ENCODE peak calls at places on chromosome 9, in four cellular contexts. One of them, this sample, is unnamed.

GRCh38 chr9:6917162-6917561 is 159.4 kb downstream of the KDM4C start:
- DNase-seq in posterior vena cava: no peak
- DNase-seq in activated CD8-positive, alpha-beta memory T cell treated with anti-CD3 and anti-CD28 coated beads, Interleukin-2, amount 50 U/mL, for 48 hours: no peak
- DNase-seq in COR-L47: no peak
- DNase-seq in this sample: no peak

GRCh38 chr9:98632839-98633238 is 75.9 kb downstream of the GABBR2 start:
- DNase-seq in posterior vena cava: no peak
- DNase-seq in activated CD8-positive, alpha-beta memory T cell treated with anti-CD3 and anti-CD28 coated beads, Interleukin-2, amount 50 U/mL, for 48 hours: no peak
- DNase-seq in COR-L47: no peak
- DNase-seq in this sample: no peak

GRCh38 chr9:76927540-76928240 is 21.8 kb upstream of the PRUNE2 start:
- DNase-seq in posterior vena cava: no peak
- DNase-seq in activated CD8-positive, alpha-beta memory T cell treated with anti-CD3 and anti-CD28 coated beads, Interleukin-2, amount 50 U/mL, for 48 hours: no peak
- DNase-seq in COR-L47: no peak
- DNase-seq in this sample: no peak

GRCh38 chr9:107638922-107639321 is 149.4 kb upstream of the KLF4 start:
- DNase-seq in posterior vena cava: peak
- DNase-seq in activated CD8-positive, alpha-beta memory T cell treated with anti-CD3 and anti-CD28 coated beads, Interleukin-2, amount 50 U/mL, for 48 hours: no peak
- DNase-seq in COR-L47: no peak
- DNase-seq in this sample: peak

GRCh38 chr9:130858734-130859705 is 24.0 kb downstream of the ABL1 start:
- DNase-seq in posterior vena cava: no peak
- DNase-seq in activated CD8-positive, alpha-beta memory T cell treated with anti-CD3 and anti-CD28 coated beads, Interleukin-2, amount 50 U/mL, for 48 hours: no peak
- DNase-seq in COR-L47: no peak
- DNase-seq in this sample: no peak

GRCh38 chr9:99167694-99168093 is 54.0 kb downstream of the ALG2 start:
- DNase-seq in posterior vena cava: no peak
- DNase-seq in activated CD8-positive, alpha-beta memory T cell treated with anti-CD3 and anti-CD28 coated beads, Interleukin-2, amount 50 U/mL, for 48 hours: no peak
- DNase-seq in COR-L47: no peak
- DNase-seq in this sample: no peak

GRCh38 chr9:72156586-72156985 is 7.3 kb downstream of the GDA start:
- DNase-seq in posterior vena cava: no peak
- DNase-seq in activated CD8-positive, alpha-beta memory T cell treated with anti-CD3 and anti-CD28 coated beads, Interleukin-2, amount 50 U/mL, for 48 hours: no peak
- DNase-seq in COR-L47: no peak
- DNase-seq in this sample: no peak

GRCh38 chr9:83706703-83707517 is 848 bp downstream of the UBQLN1 start:
- DNase-seq in posterior vena cava: peak
- DNase-seq in activated CD8-positive, alpha-beta memory T cell treated with anti-CD3 and anti-CD28 coated beads, Interleukin-2, amount 50 U/mL, for 48 hours: peak
- DNase-seq in COR-L47: peak
- DNase-seq in this sample: no peak

GRCh38 chr9:121577201-121577600 is 74.2 kb upstream of the DAB2IP start:
- DNase-seq in posterior vena cava: no peak
- DNase-seq in activated CD8-positive, alpha-beta memory T cell treated with anti-CD3 and anti-CD28 coated beads, Interleukin-2, amount 50 U/mL, for 48 hours: no peak
- DNase-seq in COR-L47: no peak
- DNase-seq in this sample: no peak

GRCh38 chr9:4269872-4270271 is 30.0 kb downstream of the GLIS3 start:
- DNase-seq in posterior vena cava: no peak
- DNase-seq in activated CD8-positive, alpha-beta memory T cell treated with anti-CD3 and anti-CD28 coated beads, Interleukin-2, amount 50 U/mL, for 48 hours: no peak
- DNase-seq in COR-L47: no peak
- DNase-seq in this sample: no peak

GRCh38 chr9:703392-703791 is 138.1 kb upstream of the DMRT1 start:
- DNase-seq in posterior vena cava: no peak
- DNase-seq in activated CD8-positive, alpha-beta memory T cell treated with anti-CD3 and anti-CD28 coated beads, Interleukin-2, amount 50 U/mL, for 48 hours: no peak
- DNase-seq in COR-L47: no peak
- DNase-seq in this sample: no peak

GRCh38 chr9:131262327-131263032 is 13.8 kb downstream of the FAM78A start:
- DNase-seq in posterior vena cava: no peak
- DNase-seq in activated CD8-positive, alpha-beta memory T cell treated with anti-CD3 and anti-CD28 coated beads, Interleukin-2, amount 50 U/mL, for 48 hours: no peak
- DNase-seq in COR-L47: no peak
- DNase-seq in this sample: no peak

GRCh38 chr9:6049798-6050197 is 34.4 kb upstream of the RANBP6 start:
- DNase-seq in posterior vena cava: no peak
- DNase-seq in activated CD8-positive, alpha-beta memory T cell treated with anti-CD3 and anti-CD28 coated beads, Interleukin-2, amount 50 U/mL, for 48 hours: no peak
- DNase-seq in COR-L47: no peak
- DNase-seq in this sample: no peak

GRCh38 chr9:125971895-125972729 is 224.9 kb downstream of the PBX3 start:
- DNase-seq in posterior vena cava: no peak
- DNase-seq in activated CD8-positive, alpha-beta memory T cell treated with anti-CD3 and anti-CD28 coated beads, Interleukin-2, amount 50 U/mL, for 48 hours: no peak
- DNase-seq in COR-L47: no peak
- DNase-seq in this sample: no peak

GRCh38 chr9:129569506-129570449 is 51.1 kb downstream of the C9orf50 start:
- DNase-seq in posterior vena cava: no peak
- DNase-seq in activated CD8-positive, alpha-beta memory T cell treated with anti-CD3 and anti-CD28 coated beads, Interleukin-2, amount 50 U/mL, for 48 hours: no peak
- DNase-seq in COR-L47: no peak
- DNase-seq in this sample: no peak

GRCh38 chr9:1005043-1005667 is 28.7 kb downstream of the DMRT3 start:
- DNase-seq in posterior vena cava: no peak
- DNase-seq in activated CD8-positive, alpha-beta memory T cell treated with anti-CD3 and anti-CD28 coated beads, Interleukin-2, amount 50 U/mL, for 48 hours: no peak
- DNase-seq in COR-L47: peak
- DNase-seq in this sample: peak

GRCh38 chr9:73023025-73023541 is 70.2 kb upstream of the ALDH1A1 start:
- DNase-seq in posterior vena cava: no peak
- DNase-seq in activated CD8-positive, alpha-beta memory T cell treated with anti-CD3 and anti-CD28 coated beads, Interleukin-2, amount 50 U/mL, for 48 hours: peak
- DNase-seq in COR-L47: peak
- DNase-seq in this sample: peak

GRCh38 chr9:130426883-130427282 is 17.9 kb upstream of the ASS1 start:
- DNase-seq in posterior vena cava: no peak
- DNase-seq in activated CD8-positive, alpha-beta memory T cell treated with anti-CD3 and anti-CD28 coated beads, Interleukin-2, amount 50 U/mL, for 48 hours: no peak
- DNase-seq in COR-L47: no peak
- DNase-seq in this sample: no peak

GRCh38 chr9:95722141-95722540 is 153.3 kb upstream of the ERCC6L2 start:
- DNase-seq in posterior vena cava: no peak
- DNase-seq in activated CD8-positive, alpha-beta memory T cell treated with anti-CD3 and anti-CD28 coated beads, Interleukin-2, amount 50 U/mL, for 48 hours: no peak
- DNase-seq in COR-L47: peak
- DNase-seq in this sample: no peak

GRCh38 chr9:96884443-96884842 is 30.1 kb upstream of the ZNF782 start:
- DNase-seq in posterior vena cava: no peak
- DNase-seq in activated CD8-positive, alpha-beta memory T cell treated with anti-CD3 and anti-CD28 coated beads, Interleukin-2, amount 50 U/mL, for 48 hours: no peak
- DNase-seq in COR-L47: no peak
- DNase-seq in this sample: no peak

GRCh38 chr9:98514841-98515240 is 193.9 kb downstream of the GABBR2 start:
- DNase-seq in posterior vena cava: no peak
- DNase-seq in activated CD8-positive, alpha-beta memory T cell treated with anti-CD3 and anti-CD28 coated beads, Interleukin-2, amount 50 U/mL, for 48 hours: no peak
- DNase-seq in COR-L47: no peak
- DNase-seq in this sample: no peak

GRCh38 chr9:130263601-130264413 is 1.8 kb upstream of the HMCN2 start:
- DNase-seq in posterior vena cava: peak
- DNase-seq in activated CD8-positive, alpha-beta memory T cell treated with anti-CD3 and anti-CD28 coated beads, Interleukin-2, amount 50 U/mL, for 48 hours: no peak
- DNase-seq in COR-L47: peak
- DNase-seq in this sample: no peak

GRCh38 chr9:14336244-14336643 is 22.3 kb upstream of the NFIB start:
- DNase-seq in posterior vena cava: no peak
- DNase-seq in activated CD8-positive, alpha-beta memory T cell treated with anti-CD3 and anti-CD28 coated beads, Interleukin-2, amount 50 U/mL, for 48 hours: no peak
- DNase-seq in COR-L47: no peak
- DNase-seq in this sample: no peak

GRCh38 chr9:137001857-137002645 is 5.7 kb upstream of the CLIC3 start:
- DNase-seq in posterior vena cava: no peak
- DNase-seq in activated CD8-positive, alpha-beta memory T cell treated with anti-CD3 and anti-CD28 coated beads, Interleukin-2, amount 50 U/mL, for 48 hours: no peak
- DNase-seq in COR-L47: no peak
- DNase-seq in this sample: no peak

GRCh38 chr9:35313911-35314310 is 152.1 kb downstream of the UNC13B start:
- DNase-seq in posterior vena cava: no peak
- DNase-seq in activated CD8-positive, alpha-beta memory T cell treated with anti-CD3 and anti-CD28 coated beads, Interleukin-2, amount 50 U/mL, for 48 hours: no peak
- DNase-seq in COR-L47: no peak
- DNase-seq in this sample: no peak

GRCh38 chr9:7273575-7273974 is 515.8 kb downstream of the KDM4C start:
- DNase-seq in posterior vena cava: no peak
- DNase-seq in activated CD8-positive, alpha-beta memory T cell treated with anti-CD3 and anti-CD28 coated beads, Interleukin-2, amount 50 U/mL, for 48 hours: no peak
- DNase-seq in COR-L47: peak
- DNase-seq in this sample: no peak

GRCh38 chr9:79655571-79655970 is 83.8 kb downstream of the TLE4 start:
- DNase-seq in posterior vena cava: no peak
- DNase-seq in activated CD8-positive, alpha-beta memory T cell treated with anti-CD3 and anti-CD28 coated beads, Interleukin-2, amount 50 U/mL, for 48 hours: no peak
- DNase-seq in COR-L47: no peak
- DNase-seq in this sample: no peak

GRCh38 chr9:96686638-96687335 is 31.7 kb upstream of the PRXL2C start:
- DNase-seq in posterior vena cava: peak
- DNase-seq in activated CD8-positive, alpha-beta memory T cell treated with anti-CD3 and anti-CD28 coated beads, Interleukin-2, amount 50 U/mL, for 48 hours: peak
- DNase-seq in COR-L47: no peak
- DNase-seq in this sample: no peak

GRCh38 chr9:34642679-34643078 is 3.8 kb upstream of the GALT start:
- DNase-seq in posterior vena cava: no peak
- DNase-seq in activated CD8-positive, alpha-beta memory T cell treated with anti-CD3 and anti-CD28 coated beads, Interleukin-2, amount 50 U/mL, for 48 hours: no peak
- DNase-seq in COR-L47: no peak
- DNase-seq in this sample: no peak

GRCh38 chr9:30197954-30198353 is 2186.5 kb upstream of the ACO1 start:
- DNase-seq in posterior vena cava: no peak
- DNase-seq in activated CD8-positive, alpha-beta memory T cell treated with anti-CD3 and anti-CD28 coated beads, Interleukin-2, amount 50 U/mL, for 48 hours: no peak
- DNase-seq in COR-L47: peak
- DNase-seq in this sample: peak